ENCODE peak calls at places on chromosomes 3 and 15, in five cellular contexts. C, I, O, S and A are unnamed samples.

GRCh38 chr3:171416061-171416460 is 44.1 kb downstream of the TNIK start:
- DNase-seq in O (no peak), C (no peak), S (no peak), I (no peak), A (no peak)

GRCh38 chr3:42056840-42057239 is 34.3 kb upstream of the TRAK1 start:
- DNase-seq in I (no peak), S (no peak), C (no peak), O (no peak), A (no peak)

GRCh38 chr15:52133510-52134220 is 21.1 kb upstream of the BCL2L10 start:
- DNase-seq in S (no peak), C (no peak), I (peak; percentile 13), O (no peak), A (no peak)

GRCh38 chr3:32973982-32974381 is 22.5 kb downstream of the CCR4 start:
- DNase-seq in O (no peak), C (no peak), I (no peak), S (no peak), A (no peak)

GRCh38 chr15:52486003-52486996 is 42.4 kb downstream of the MYO5A start:
- DNase-seq in C (no peak), I (peak; percentile 66), O (no peak), S (no peak), A (no peak)

GRCh38 chr3:109275702-109276293 is 40.5 kb downstream of the DPPA2 start:
- DNase-seq in S (peak; percentile 58), I (peak; percentile 86), O (no peak), C (no peak), A (no peak)

GRCh38 chr3:132783152-132783551 is 60.9 kb upstream of the NPHP3 start:
- DNase-seq in O (no peak), S (peak; percentile 50), I (no peak), C (no peak), A (no peak)

GRCh38 chr3:36894924-36895323 is 49.9 kb downstream of the TRANK1 start:
- DNase-seq in O (no peak), S (no peak), I (no peak), C (no peak), A (no peak)

GRCh38 chr3:50341537-50341936 is 901 bp upstream of the RASSF1 start:
- DNase-seq in I (no peak), C (peak; percentile 71), O (no peak), S (no peak), A (no peak)

GRCh38 chr15:25060472-25060803 is 105.7 kb downstream of the SNRPN start:
- DNase-seq in C (no peak), I (no peak), S (no peak), O (no peak), A (no peak)
- H3K9me3 ChIP-seq in C (peaks cover 100% of the 10 kb centered on the region), I (peaks cover 100% of the 10 kb centered on the region), S (peaks cover 92% of the 10 kb centered on the region), O (peaks cover 98% of the 10 kb centered on the region), A (peaks cover 92% of the 10 kb centered on the region)

DNA sequence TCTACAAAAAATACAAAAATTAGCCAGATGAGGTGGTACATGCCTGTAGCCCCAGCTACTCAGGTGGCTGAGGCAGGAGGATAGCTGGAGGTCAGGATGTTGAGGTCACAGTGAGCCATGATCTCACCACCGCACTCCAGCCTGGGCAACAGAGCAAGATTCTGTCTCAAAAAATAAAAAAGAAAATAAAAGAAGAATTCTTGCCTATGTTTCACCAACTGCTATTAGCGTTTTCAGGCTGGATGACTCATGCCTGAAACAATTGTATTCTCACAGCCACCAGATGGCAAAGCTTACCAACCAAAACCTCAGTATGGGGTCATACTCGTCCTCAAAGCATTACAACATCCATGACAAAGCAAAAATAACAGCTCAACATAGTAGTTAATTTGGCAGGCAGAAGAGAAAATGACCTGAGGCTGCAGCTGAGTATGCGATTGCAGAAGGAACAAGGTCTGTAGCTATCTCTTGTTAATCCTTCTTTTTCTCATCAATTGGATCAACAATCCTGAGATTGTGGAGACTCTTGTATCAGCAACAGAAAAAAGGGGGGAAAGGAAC is 52.2 kb downstream of the TP53BP1 start:
- DNase-seq in O (no peak), C (no peak), S (peak; percentile 94), I (peak; percentile 57), A (peak; percentile 65)
- TF ChIP-seq CTCF in O (no peak), C (peak; percentile 21), S (peak; percentile 62), I (peak; percentile 16), A (peak; percentile 60)

DNA sequence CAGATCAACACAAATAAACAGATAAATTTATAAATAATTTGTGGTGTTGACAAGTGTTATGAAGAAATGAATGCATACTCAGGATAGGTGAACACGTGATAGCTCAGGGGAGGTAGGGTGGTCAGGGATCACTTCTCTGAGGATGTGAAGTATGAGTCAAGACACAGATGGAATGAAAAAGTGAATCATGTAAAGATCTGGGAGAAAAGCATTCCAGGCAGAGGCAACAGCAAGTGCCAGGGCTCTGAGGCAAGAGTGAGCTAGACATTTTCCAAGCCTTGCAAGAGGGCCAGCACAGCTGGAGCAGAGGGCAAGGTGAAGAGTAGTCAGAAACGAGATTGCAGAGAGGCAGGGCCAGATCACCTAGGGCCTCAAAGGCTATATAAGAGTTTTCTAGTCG is 177.8 kb downstream of the WNT5A start:
- DNase-seq in O (no peak), S (no peak), C (no peak), I (no peak), A (no peak)
- H3K4me3 ChIP-seq in O (no peak overlapping the region), S (no peak overlapping the region), C (no peak overlapping the region), I (no peak overlapping the region), A (no peak overlapping the region)

GRCh38 chr15:100224206-100225185 is 117.3 kb downstream of the ADAMTS17 start:
- DNase-seq in S (no peak), C (no peak), O (no peak), I (no peak), A (peak; percentile 38)
- H3K9me3 ChIP-seq in S (no peaks in the 10 kb centered on the region), C (no peaks in the 10 kb centered on the region), O (no peaks in the 10 kb centered on the region), I (no peaks in the 10 kb centered on the region), A (no peaks in the 10 kb centered on the region)